ENCODE peak calls at places on chromosomes 12 and 14, in five cellular contexts. I is NCI-H1105, A is NCI-H1417, L is ACHN, X is astrocyte. W is an unnamed sample.

GRCh38 chr14:36655963-36656768 is 5.5 kb upstream of the PAX9 start:
- DNase-seq in I (no peak), A (no peak), X (no peak), L (peak), W (peak)

GRCh38 chr14:70886421-70887206 is 20.6 kb upstream of the PCNX1 start:
- DNase-seq in L (no peak), X (no peak), I (no peak), A (no peak), W (no peak)

GRCh38 chr14:34075826-34076225 is 125.0 kb upstream of the EGLN3 start:
- DNase-seq in A (no peak), I (no peak), L (no peak), X (no peak), W (no peak)

GRCh38 chr14:94269156-94269555 is 23.9 kb downstream of the SERPINA10 start:
- DNase-seq in I (no peak), X (no peak), A (no peak), L (no peak), W (no peak)

GRCh38 chr12:92961949-92962348 is 32.9 kb upstream of the EEA1 start:
- DNase-seq in A (no peak), X (no peak), L (no peak), I (no peak), W (no peak)

GRCh38 chr14:104746951-104747481 is 5.9 kb upstream of the SIVA1 start:
- DNase-seq in X (no peak), L (no peak), I (peak), A (no peak), W (no peak)

GRCh38 chr12:4148418-4149056 is 125.0 kb upstream of the CCND2 start:
- DNase-seq in A (no peak), L (no peak), I (no peak), X (no peak), W (no peak)

GRCh38 chr14:32361674-32362073 is 32.6 kb downstream of the AKAP6 start:
- DNase-seq in L (no peak), A (no peak), X (no peak), I (no peak), W (no peak)

GRCh38 chr12:55694651-55695050 is 13.1 kb downstream of the ITGA7 start:
- DNase-seq in X (no peak), L (no peak), I (no peak), A (no peak), W (no peak)

GRCh38 chr14:99378782-99379214 is 101.9 kb downstream of the SETD3 start:
- DNase-seq in X (peak), L (peak), A (no peak), I (no peak), W (no peak)

GRCh38 chr12:57896139-57896436 is 45.3 kb upstream of the ATP23 start:
- DNase-seq in A (no peak), X (no peak), L (peak), I (no peak), W (peak)

GRCh38 chr14:81001447-81001846 is 46.0 kb downstream of the TSHR start:
- DNase-seq in L (no peak), I (no peak), X (no peak), A (no peak), W (no peak)

GRCh38 chr12:26845984-26846383 is 13.0 kb upstream of the ITPR2 start:
- DNase-seq in I (no peak), A (no peak), L (no peak), X (peak), W (peak)

GRCh38 chr12:93443576-93443975 is 1.8 kb upstream of the UBE2N start:
- DNase-seq in L (no peak), A (no peak), I (no peak), X (no peak), W (no peak)

GRCh38 chr14:59695198-59695597 is 118.6 kb upstream of the CCDC175 start:
- DNase-seq in I (no peak), L (no peak), A (no peak), X (no peak), W (no peak)

GRCh38 chr14:61218157-61218556 is 63.0 kb downstream of the TMEM30B start:
- DNase-seq in I (no peak), L (no peak), A (no peak), X (no peak), W (no peak)

GRCh38 chr14:69317392-69317755 is 57.4 kb downstream of the GALNT16 start:
- DNase-seq in X (no peak), L (no peak), I (no peak), A (no peak), W (no peak)

GRCh38 chr14:26867171-26867757 is 269.4 kb upstream of the NOVA1 start:
- DNase-seq in L (peak), A (no peak), X (peak), I (no peak), W (no peak)

GRCh38 chr12:1474567-1475153 is 119.7 kb downstream of the FBXL14 start:
- DNase-seq in L (peak), X (peak), A (no peak), I (no peak), W (peak)

GRCh38 chr14:64682173-64682710 is 22.0 kb upstream of the PLEKHG3 start:
- DNase-seq in I (no peak), X (peak), L (no peak), A (no peak), W (no peak)

GRCh38 chr14:76125506-76125905 is 26.2 kb upstream of the GPATCH2L start:
- DNase-seq in I (no peak), L (no peak), X (no peak), A (no peak), W (no peak)